ENCODE peak calls at places on chromosomes 4 and X, in seven cellular contexts. F, W, T, E, O, Q and A are unnamed samples.

GRCh38 chr4:38145741-38146140 is 185.5 kb downstream of the PTTG2 start:
- DNase-seq in Q (no peak), O (no peak), E (no peak), W (no peak), T (peak; percentile 28), F (no peak), A (peak; percentile 82)

GRCh38 chr4:20612313-20612712 is 87.9 kb upstream of the PACRGL start:
- DNase-seq in F (no peak), Q (no peak), T (peak; percentile 36), W (no peak), E (no peak), O (no peak), A (peak; percentile 47)

GRCh38 chr4:125693233-125693632 is 378.5 kb downstream of the FAT4 start:
- DNase-seq in O (no peak), Q (no peak), W (no peak), E (no peak), T (no peak), F (no peak), A (no peak)

GRCh38 chr4:57211131-57211530 is 100.9 kb upstream of the IGFBP7 start:
- DNase-seq in O (no peak), E (no peak), T (no peak), W (no peak), F (no peak), Q (no peak), A (no peak)

GRCh38 chrX:101037231-101037630 is 14.7 kb downstream of the TRMT2B start:
- DNase-seq in E (no peak), O (no peak), W (no peak), T (no peak), Q (no peak), F (no peak), A (no peak)

GRCh38 chr4:169361741-169362140 is 91.0 kb upstream of the SH3RF1 start:
- DNase-seq in W (no peak), T (no peak), O (no peak), Q (no peak), F (no peak), E (no peak), A (no peak)

GRCh38 chr4:55932489-55932888 is 16.3 kb upstream of the CEP135 start:
- DNase-seq in O (no peak), E (no peak), T (no peak), Q (no peak), F (no peak), W (no peak), A (no peak)

GRCh38 chr4:187171731-187172339 is 448.2 kb upstream of the FAT1 start:
- DNase-seq in E (no peak), T (no peak), W (no peak), O (no peak), F (no peak), Q (no peak), A (no peak)

GRCh38 chrX:47958943-47959342 is 44.8 kb downstream of the ZNF182 start:
- DNase-seq in Q (no peak), E (no peak), O (no peak), W (no peak), T (peak; percentile 18), F (no peak), A (peak; percentile 2)

GRCh38 chrX:49877397-49878101 is 1.7 kb upstream of the USP27X start:
- DNase-seq in W (no peak), O (no peak), T (no peak), E (no peak), Q (no peak), F (no peak), A (no peak)

GRCh38 chr4:183873389-183874185 is 31.5 kb upstream of the STOX2 start:
- DNase-seq in Q (no peak), W (no peak), E (no peak), F (no peak), O (no peak), T (no peak), A (no peak)

GRCh38 chrX:43881410-43882293 is 598 bp downstream of the MAOB start:
- DNase-seq in F (no peak), Q (peak; percentile 56), O (no peak), W (no peak), T (no peak), E (peak; percentile 10), A (no peak)

GRCh38 chr4:152436384-152436783 is 99.5 kb downstream of the FBXW7 start:
- DNase-seq in O (no peak), E (no peak), T (no peak), Q (no peak), W (no peak), F (no peak), A (no peak)

GRCh38 chr4:36224969-36225903 is 19.1 kb downstream of the ARAP2 start:
- DNase-seq in E (no peak), O (no peak), W (no peak), Q (no peak), T (peak; percentile 8), F (no peak), A (no peak)

GRCh38 chr4:151114338-151114737 is 14.9 kb downstream of the RPS3A start:
- DNase-seq in F (no peak), O (no peak), W (no peak), E (no peak), T (no peak), Q (no peak), A (no peak)

GRCh38 chrX:54808109-54808604 is 612 bp downstream of the MAGED2 start:
- DNase-seq in W (peak; percentile 79), F (no peak), O (peak; percentile 88), T (no peak), Q (peak; percentile 83), E (peak; percentile 65), A (no peak)

GRCh38 chr4:53281438-53281837 is 84.4 kb downstream of the SCFD2 start:
- DNase-seq in W (no peak), E (no peak), F (no peak), T (no peak), Q (no peak), O (no peak), A (no peak)

GRCh38 chr4:153362184-153362583 is 17.7 kb downstream of the MND1 start:
- DNase-seq in F (no peak), E (no peak), W (no peak), Q (no peak), O (no peak), T (no peak), A (peak; percentile 11)

GRCh38 chr4:52588097-52588496 is 71.0 kb downstream of the USP46 start:
- DNase-seq in F (peak; percentile 10), E (peak; percentile 9), O (no peak), Q (peak; percentile 51), T (peak; percentile 33), W (no peak), A (peak; percentile 44)

GRCh38 chr4:84647307-84647884 is 64.5 kb downstream of the CDS1 start:
- DNase-seq in Q (no peak), T (no peak), E (no peak), F (no peak), W (no peak), O (no peak), A (no peak)

GRCh38 chr4:130210871-130211270 is 1114.9 kb downstream of the C4orf33 start:
- DNase-seq in W (no peak), Q (no peak), O (no peak), T (peak; percentile 47), E (no peak), F (no peak), A (peak; percentile 88)

GRCh38 chr4:892780-893179 is 39.3 kb downstream of the GAK start:
- DNase-seq in E (no peak), T (no peak), Q (no peak), F (no peak), O (no peak), W (no peak), A (no peak)

GRCh38 chr4:889516-889915 is 42.6 kb downstream of the GAK start:
- DNase-seq in W (no peak), E (no peak), F (no peak), T (no peak), O (no peak), Q (no peak), A (no peak)

GRCh38 chr4:890036-890695 is 42.0 kb downstream of the GAK start:
- DNase-seq in W (no peak), F (no peak), Q (no peak), T (no peak), E (no peak), O (no peak), A (no peak)

GRCh38 chr4:893276-893994 is 38.7 kb downstream of the GAK start:
- DNase-seq in F (no peak), T (no peak), E (no peak), Q (no peak), W (no peak), O (no peak), A (no peak)

DNA sequence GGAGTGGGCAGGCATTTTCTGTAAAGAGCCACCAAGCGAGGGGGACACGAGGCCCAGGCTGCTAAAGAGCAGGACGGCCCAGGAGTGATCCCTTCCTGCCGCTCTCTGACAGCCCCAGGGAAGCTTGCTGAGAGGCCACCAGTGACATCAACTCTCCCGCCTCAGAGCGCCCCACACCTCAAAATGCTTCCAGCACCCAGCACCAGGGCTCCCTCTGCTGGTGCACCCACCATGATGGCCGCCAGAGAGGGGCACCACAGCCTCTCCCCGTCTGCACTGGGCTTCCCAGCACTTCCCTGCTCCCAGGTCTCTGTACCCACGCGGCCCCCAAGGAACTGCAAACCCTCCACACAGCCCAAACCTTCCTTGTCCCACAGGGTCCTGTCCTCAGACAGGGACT is 40.4 kb downstream of the GAK start:
- DNase-seq in T (no peak), E (no peak), Q (no peak), F (no peak), W (no peak), O (no peak), A (no peak)
- TF ChIP-seq CTCF in T (peak; percentile 34), E (no peak), Q (no peak), F (no peak), W (peak; percentile 10), O (no peak), A (peak; percentile 53)

GRCh38 chrX:75113664-75114063 is 42.4 kb downstream of the ABCB7 start:
- DNase-seq in F (no peak), E (no peak), Q (no peak), T (no peak), O (no peak), W (no peak), A (no peak)

GRCh38 chrX:75106772-75107171 is 49.3 kb downstream of the ABCB7 start:
- DNase-seq in F (no peak), Q (no peak), W (no peak), T (no peak), O (no peak), E (no peak), A (no peak)

GRCh38 chrX:75107863-75108509 is 48.1 kb downstream of the ABCB7 start:
- DNase-seq in E (no peak), W (no peak), T (no peak), F (no peak), Q (no peak), O (no peak), A (no peak)
- H3K27ac ChIP-seq in E (no peak overlapping the region), W (no peak overlapping the region), T (no peak overlapping the region), F (no peak overlapping the region), Q (no peak overlapping the region), O (no peak overlapping the region), A (no peak overlapping the region)

GRCh38 chr4:94271248-94271647 is 63.6 kb downstream of the SMARCAD1 start:
- DNase-seq in W (no peak), T (no peak), Q (no peak), F (no peak), O (no peak), E (no peak), A (no peak)
- H3K36me3 ChIP-seq in W (peaks cover 58% of the 10 kb centered on the region), T (peaks cover 5% of the 10 kb centered on the region), Q (no peaks in the 10 kb centered on the region), F (peaks cover 9% of the 10 kb centered on the region), O (peaks cover 40% of the 10 kb centered on the region), E (no peaks in the 10 kb centered on the region), A (peaks cover 2% of the 10 kb centered on the region)

GRCh38 chrX:19912-20571 is 261.1 kb upstream of the PLCXD1 start:
- DNase-seq in W (no peak), E (peak; percentile 7), O (no peak), T (peak; percentile 0), F (no peak), Q (peak; percentile 39), A (no peak)
- TF ChIP-seq CTCF in W (no peak), E (no peak), O (no peak), T (no peak), F (peak; percentile 59), Q (no peak), A (no peak)